ENCODE peak calls at places on chromosomes 13 and 19, in four cellular contexts. U, B, L and E are unnamed samples.

GRCh38 chr13:21606251-21606650 is 2.3 kb upstream of the MICU2 start:
- DNase-seq in L (no peak), B (no peak), U (no peak), E (no peak)

GRCh38 chr13:53499551-53499950 is 470.9 kb downstream of the OLFM4 start:
- DNase-seq in L (no peak), B (no peak), U (no peak), E (no peak)

GRCh38 chr19:16369664-16370576 is 45.3 kb downstream of the KLF2 start:
- DNase-seq in L (no peak), B (no peak), U (no peak), E (no peak)

GRCh38 chr13:49956131-49956530 is 20.0 kb upstream of the SPRYD7 start:
- DNase-seq in B (no peak), U (no peak), L (no peak), E (no peak)

GRCh38 chr19:35143231-35143715 is at the start of gene FXYD7:
- DNase-seq in L (no peak), B (no peak), U (peak), E (no peak)

GRCh38 chr13:21123956-21124355 is 52.4 kb downstream of the SKA3 start:
- DNase-seq in U (peak), L (no peak), B (no peak), E (no peak)

GRCh38 chr13:31199849-31200635 is at the start of gene B3GLCT:
- DNase-seq in B (peak), U (peak), L (peak), E (peak)

GRCh38 chr13:46641274-46642081 is 88.5 kb downstream of the LRCH1 start:
- DNase-seq in B (no peak), U (no peak), L (no peak), E (no peak)

GRCh38 chr19:37991176-37991835 is 84.3 kb downstream of the SIPA1L3 start:
- DNase-seq in U (no peak), B (no peak), L (no peak), E (no peak)